ENCODE peak calls at places on chromosome 16, in four cellular contexts. M is HL-60, P is cardiac fibroblast, R is stomach. W is an unnamed sample.

GRCh38 chr16:22267764-22268163 is 29.4 kb upstream of the POLR3E start:
- DNase-seq in P (no peak), M (no peak), R (no peak), W (no peak)

GRCh38 chr16:16022683-16023064 is 73.3 kb downstream of the ABCC1 start:
- DNase-seq in R (no peak), P (no peak), M (no peak), W (no peak)

GRCh38 chr16:70508752-70509151 is 14.6 kb downstream of the COG4 start:
- DNase-seq in R (no peak), P (peak; percentile 31), M (no peak), W (no peak)

GRCh38 chr16:17283022-17283421 is 187.7 kb downstream of the XYLT1 start:
- DNase-seq in P (no peak), R (no peak), M (no peak), W (no peak)

GRCh38 chr16:67311607-67312449 is 14.7 kb downstream of the KCTD19 start:
- DNase-seq in R (no peak), P (peak; percentile 100), M (no peak), W (no peak)

GRCh38 chr16:57984443-57985203 is 13.7 kb upstream of the CNGB1 start:
- DNase-seq in M (no peak), R (peak; percentile 87), P (peak; percentile 71), W (peak; percentile 81)

GRCh38 chr16:56824804-56825203 is 40.2 kb upstream of the SLC12A3 start:
- DNase-seq in R (no peak), P (no peak), M (no peak), W (no peak)

GRCh38 chr16:30761427-30761927 is 385 bp downstream of the CFAP119 start:
- DNase-seq in P (peak; percentile 24), R (no peak), M (no peak), W (no peak)

GRCh38 chr16:86771506-86772230 is 193.3 kb downstream of the FOXL1 start:
- DNase-seq in P (no peak), M (no peak), R (no peak), W (no peak)

GRCh38 chr16:57639172-57639571 is 10.7 kb downstream of the ADGRG1 start:
- DNase-seq in M (no peak), P (no peak), R (peak; percentile 67), W (no peak)

GRCh38 chr16:85391769-85392583 is 221.1 kb upstream of the GSE1 start:
- DNase-seq in R (no peak), P (no peak), M (no peak), W (peak; percentile 26)

GRCh38 chr16:19114359-19115147 is 789 bp downstream of the ITPRIPL2 start:
- DNase-seq in M (no peak), P (peak; percentile 77), R (peak; percentile 61), W (peak; percentile 51)

GRCh38 chr16:10968509-10968908 is 24.1 kb downstream of the CLEC16A start:
- DNase-seq in R (no peak), P (no peak), M (no peak), W (no peak)

GRCh38 chr16:73418051-73418450 is 370.1 kb upstream of the ZFHX3 start:
- DNase-seq in M (no peak), P (no peak), R (no peak), W (no peak)

GRCh38 chr16:848510-849253 is 48.1 kb upstream of the GNG13 start:
- DNase-seq in P (no peak), M (no peak), R (no peak), W (no peak)

GRCh38 chr16:85537795-85538401 is 75.2 kb upstream of the GSE1 start:
- DNase-seq in R (no peak), M (no peak), P (no peak), W (no peak)

GRCh38 chr16:17780181-17780580 is 309.4 kb upstream of the XYLT1 start:
- DNase-seq in M (no peak), P (peak; percentile 53), R (no peak), W (no peak)

GRCh38 chr16:1779741-1780676 is 2.4 kb downstream of the SPSB3 start:
- DNase-seq in R (no peak), P (no peak), M (no peak), W (no peak)

GRCh38 chr16:11072420-11073153 is 128.2 kb downstream of the CLEC16A start:
- DNase-seq in P (no peak), R (no peak), M (no peak), W (no peak)

GRCh38 chr16:71933017-71933416 is 37.7 kb downstream of the IST1 start:
- DNase-seq in R (no peak), M (no peak), P (no peak), W (no peak)

GRCh38 chr16:15993541-15993940 is 44.1 kb downstream of the ABCC1 start:
- DNase-seq in R (no peak), M (no peak), P (no peak), W (no peak)

GRCh38 chr16:85917959-85918358 is 19.0 kb downstream of the IRF8 start:
- DNase-seq in P (no peak), R (no peak), M (no peak), W (no peak)

GRCh38 chr16:10509534-10510025 is 70.8 kb downstream of the EMP2 start:
- DNase-seq in P (peak; percentile 85), M (peak; percentile 38), R (peak; percentile 54), W (peak; percentile 61)

GRCh38 chr16:86118467-86119307 is 219.7 kb downstream of the IRF8 start:
- DNase-seq in R (no peak), M (no peak), P (no peak), W (no peak)

GRCh38 chr16:85225291-85225690 is 113.0 kb upstream of the CIBAR2 start:
- DNase-seq in R (no peak), P (peak; percentile 8), M (no peak), W (no peak)

GRCh38 chr16:87582221-87582965 is 19.9 kb upstream of the JPH3 start:
- DNase-seq in R (no peak), P (peak; percentile 85), M (no peak), W (no peak)

GRCh38 chr16:87956169-87956770 is 5.0 kb downstream of the BANP start:
- DNase-seq in M (no peak), R (no peak), P (peak; percentile 70), W (peak; percentile 92)

GRCh38 chr16:5228369-5228768 is 130.8 kb upstream of the EEF2KMT start:
- DNase-seq in P (no peak), M (no peak), R (no peak), W (no peak)

GRCh38 chr16:30637952-30638351 is 12.8 kb upstream of the PRR14 start:
- DNase-seq in R (no peak), M (no peak), P (peak; percentile 69), W (no peak)

GRCh38 chr16:85401917-85402766 is 211.0 kb upstream of the GSE1 start:
- DNase-seq in P (no peak), R (no peak), M (no peak), W (peak; percentile 37)

GRCh38 chr16:85868495-85868894 is 30.5 kb upstream of the IRF8 start:
- DNase-seq in P (no peak), R (no peak), M (no peak), W (no peak)

GRCh38 chr16:28292731-28293588 is 635 bp downstream of the SBK1 start:
- DNase-seq in P (no peak), M (no peak), R (no peak), W (no peak)

GRCh38 chr16:86306811-86307517 is 203.4 kb upstream of the FOXF1 start:
- DNase-seq in M (no peak), R (no peak), P (peak; percentile 78), W (no peak)

GRCh38 chr16:80014241-80014939 is 413.9 kb upstream of the MAF start:
- DNase-seq in M (no peak), R (no peak), P (no peak), W (no peak)
- TF ChIP-seq CTCF in M (no peak), R (no peak), P (no peak), W (no peak)

DNA sequence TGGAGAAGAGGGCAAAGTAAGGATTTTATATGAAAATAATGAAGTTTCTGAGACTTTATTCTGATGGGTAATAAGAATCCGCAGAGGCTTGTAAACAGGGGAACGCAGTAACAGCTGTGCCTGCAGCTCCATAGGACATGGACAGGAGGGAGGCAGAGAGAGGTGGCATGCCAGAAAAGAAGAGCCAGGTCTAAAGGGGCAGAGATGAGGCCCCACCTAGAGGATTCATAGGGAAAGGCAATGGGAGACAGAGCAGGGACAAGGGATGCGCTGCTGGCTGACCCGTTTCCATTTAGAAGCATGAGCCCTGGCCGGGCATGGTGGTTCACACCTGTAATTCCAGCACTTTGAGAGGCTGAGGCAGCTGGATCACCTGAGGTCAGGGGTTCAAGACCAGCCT is 340.3 kb upstream of the CDH5 start:
- DNase-seq in M (no peak), P (peak; percentile 13), R (no peak), W (no peak)
- TF ChIP-seq CTCF in M (no peak), P (peak; percentile 19), R (no peak), W (no peak)

DNA sequence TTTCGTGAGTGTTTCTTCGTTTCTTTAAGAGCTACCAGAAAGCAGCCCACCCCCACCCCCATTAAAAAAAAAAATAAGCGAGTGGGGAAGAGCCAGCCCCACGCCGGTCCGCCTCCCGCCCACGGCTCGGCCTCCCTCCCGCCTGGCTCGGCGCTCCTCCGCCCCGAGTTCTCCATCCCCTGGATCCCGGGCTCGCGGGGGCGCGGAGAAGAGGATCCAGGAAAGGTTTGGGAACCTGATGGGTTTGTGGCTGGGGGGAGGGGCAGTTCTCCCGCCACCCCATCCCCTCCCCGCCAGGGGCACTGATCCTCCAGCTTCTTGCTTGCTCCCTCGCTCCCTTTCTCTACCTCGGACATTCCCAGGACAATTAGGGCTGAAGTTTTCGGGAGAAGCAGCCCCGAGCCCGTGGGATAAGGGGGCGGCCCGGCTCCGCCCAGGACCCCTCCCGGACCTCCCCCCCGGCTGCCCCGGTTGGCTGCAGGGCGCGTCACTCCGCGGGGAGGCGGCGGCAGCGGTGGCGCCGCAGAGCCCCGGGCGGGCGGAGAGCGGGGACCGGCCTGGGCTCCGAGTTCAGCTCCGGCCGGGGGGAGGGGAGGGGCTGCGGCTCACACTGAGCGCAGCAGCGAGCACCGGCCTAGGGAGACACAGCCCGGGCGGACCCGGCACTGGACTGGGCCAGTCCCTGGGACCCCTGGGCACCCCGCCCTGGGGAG is 1.0 kb upstream of the SALL1 start:
- DNase-seq in P (peak; percentile 9), M (no peak), R (peak; percentile 34), W (no peak)
- TF ChIP-seq CTCF in P (no peak), M (no peak), R (no peak), W (no peak)

GRCh38 chr16:3123986-3124886 is 10.6 kb upstream of the ZNF213 start:
- DNase-seq in P (peak; percentile 94), M (peak; percentile 82), R (peak; percentile 98), W (peak; percentile 92)
- TF ChIP-seq CTCF in P (peak; percentile 34), M (no peak), R (no peak), W (no peak)

W was measured in CD14-positive monocyte.